ENCODE peak calls at places on chromosomes 3 and 15, in four cellular contexts. One of them, this sample, is unnamed.

GRCh38 chr3:197801801-197802504 is 10.9 kb downstream of the LRCH3 start:
- DNase-seq in IMR-90: peak; percentile 51
- DNase-seq in CD4-positive, alpha-beta memory T cell: peak; percentile 36
- DNase-seq in right atrium auricular region: no peak
- DNase-seq in this sample: no peak

GRCh38 chr3:4401441-4401840 is 65.6 kb downstream of the SUMF1 start:
- DNase-seq in right atrium auricular region: no peak
- DNase-seq in CD4-positive, alpha-beta memory T cell: no peak
- DNase-seq in IMR-90: no peak
- DNase-seq in this sample: no peak

GRCh38 chr15:52199271-52199670 is 8.1 kb upstream of the GNB5 start:
- DNase-seq in IMR-90: no peak
- DNase-seq in CD4-positive, alpha-beta memory T cell: no peak
- DNase-seq in right atrium auricular region: no peak
- DNase-seq in this sample: no peak

GRCh38 chr3:39934696-39935095 is 125.3 kb downstream of the MYRIP start:
- DNase-seq in IMR-90: no peak
- DNase-seq in right atrium auricular region: no peak
- DNase-seq in CD4-positive, alpha-beta memory T cell: no peak
- DNase-seq in this sample: no peak

GRCh38 chr3:58102976-58103447 is 94.8 kb downstream of the FLNB start:
- DNase-seq in IMR-90: no peak
- DNase-seq in CD4-positive, alpha-beta memory T cell: no peak
- DNase-seq in right atrium auricular region: no peak
- DNase-seq in this sample: peak; percentile 64

GRCh38 chr3:78091478-78092119 is 1051.7 kb downstream of the ROBO2 start:
- DNase-seq in CD4-positive, alpha-beta memory T cell: no peak
- DNase-seq in right atrium auricular region: no peak
- DNase-seq in IMR-90: no peak
- DNase-seq in this sample: no peak

GRCh38 chr3:101521251-101521701 is 8.3 kb upstream of the SENP7 start:
- DNase-seq in IMR-90: no peak
- DNase-seq in CD4-positive, alpha-beta memory T cell: peak; percentile 60
- DNase-seq in right atrium auricular region: no peak
- DNase-seq in this sample: peak; percentile 66

GRCh38 chr3:178320481-178321352 is 215.5 kb upstream of the KCNMB2 start:
- DNase-seq in CD4-positive, alpha-beta memory T cell: no peak
- DNase-seq in IMR-90: peak; percentile 83
- DNase-seq in right atrium auricular region: peak; percentile 63
- DNase-seq in this sample: peak; percentile 50

GRCh38 chr3:53137835-53138446 is 7.7 kb upstream of the RFT1 start:
- DNase-seq in CD4-positive, alpha-beta memory T cell: no peak
- DNase-seq in IMR-90: peak; percentile 50
- DNase-seq in right atrium auricular region: no peak
- DNase-seq in this sample: no peak

GRCh38 chr3:127180859-127181258 is 12.1 kb upstream of the PRR23E start:
- DNase-seq in CD4-positive, alpha-beta memory T cell: no peak
- DNase-seq in right atrium auricular region: no peak
- DNase-seq in IMR-90: no peak
- DNase-seq in this sample: no peak

GRCh38 chr3:86245360-86245759 is 745.6 kb downstream of the VGLL3 start:
- DNase-seq in IMR-90: no peak
- DNase-seq in right atrium auricular region: no peak
- DNase-seq in CD4-positive, alpha-beta memory T cell: no peak
- DNase-seq in this sample: no peak

GRCh38 chr3:141680620-141681389 is 57.3 kb upstream of the RNF7 start:
- DNase-seq in right atrium auricular region: no peak
- DNase-seq in CD4-positive, alpha-beta memory T cell: peak; percentile 5
- DNase-seq in IMR-90: peak; percentile 68
- DNase-seq in this sample: peak; percentile 36

GRCh38 chr15:23566070-23567050 is 886 bp downstream of the MKRN3 start:
- DNase-seq in CD4-positive, alpha-beta memory T cell: peak; percentile 17
- DNase-seq in right atrium auricular region: no peak
- DNase-seq in IMR-90: no peak
- DNase-seq in this sample: no peak

GRCh38 chr3:10251006-10251405 is 2.7 kb downstream of the TATDN2 start:
- DNase-seq in CD4-positive, alpha-beta memory T cell: no peak
- DNase-seq in IMR-90: no peak
- DNase-seq in right atrium auricular region: no peak
- DNase-seq in this sample: no peak

GRCh38 chr15:88834211-88834812 is 31.1 kb downstream of the ACAN start:
- DNase-seq in right atrium auricular region: peak; percentile 71
- DNase-seq in IMR-90: peak; percentile 63
- DNase-seq in CD4-positive, alpha-beta memory T cell: peak; percentile 23
- DNase-seq in this sample: no peak

GRCh38 chr3:85710490-85710889 is 751.7 kb downstream of the CADM2 start:
- DNase-seq in CD4-positive, alpha-beta memory T cell: no peak
- DNase-seq in right atrium auricular region: no peak
- DNase-seq in IMR-90: peak; percentile 29
- DNase-seq in this sample: peak; percentile 32

GRCh38 chr3:172224560-172225214 is 185.3 kb downstream of the FNDC3B start:
- DNase-seq in CD4-positive, alpha-beta memory T cell: no peak
- DNase-seq in right atrium auricular region: no peak
- DNase-seq in IMR-90: no peak
- DNase-seq in this sample: no peak

GRCh38 chr3:133114198-133114597 is 76.0 kb downstream of the TMEM108 start:
- DNase-seq in CD4-positive, alpha-beta memory T cell: no peak
- DNase-seq in IMR-90: peak; percentile 21
- DNase-seq in right atrium auricular region: no peak
- DNase-seq in this sample: no peak

GRCh38 chr15:63522143-63522531 is 17.7 kb downstream of the USP3 start:
- DNase-seq in CD4-positive, alpha-beta memory T cell: no peak
- DNase-seq in right atrium auricular region: no peak
- DNase-seq in IMR-90: no peak
- DNase-seq in this sample: peak; percentile 78

GRCh38 chr3:146111337-146111736 is 49.6 kb downstream of the PLOD2 start:
- DNase-seq in IMR-90: no peak
- DNase-seq in CD4-positive, alpha-beta memory T cell: no peak
- DNase-seq in right atrium auricular region: no peak
- DNase-seq in this sample: no peak

GRCh38 chr15:31389576-31389975 is 62.9 kb downstream of the KLF13 start:
- DNase-seq in CD4-positive, alpha-beta memory T cell: no peak
- DNase-seq in right atrium auricular region: peak; percentile 40
- DNase-seq in IMR-90: no peak
- DNase-seq in this sample: no peak
- H3K27me3 ChIP-seq in CD4-positive, alpha-beta memory T cell: no peaks in the 10 kb centered on the region
- H3K27me3 ChIP-seq in right atrium auricular region: no peaks in the 10 kb centered on the region
- H3K27me3 ChIP-seq in IMR-90: no peaks in the 10 kb centered on the region
- H3K27me3 ChIP-seq in this sample: no peaks in the 10 kb centered on the region

GRCh38 chr15:74955017-74955416 is 1.6 kb downstream of the RPP25 start:
- DNase-seq in right atrium auricular region: no peak
- DNase-seq in CD4-positive, alpha-beta memory T cell: no peak
- DNase-seq in IMR-90: no peak
- DNase-seq in this sample: no peak
- H3K27me3 ChIP-seq in right atrium auricular region: no peaks in the 10 kb centered on the region
- H3K27me3 ChIP-seq in CD4-positive, alpha-beta memory T cell: peaks cover 19% of the 10 kb centered on the region
- H3K27me3 ChIP-seq in IMR-90: peaks cover 37% of the 10 kb centered on the region
- H3K27me3 ChIP-seq in this sample: peaks cover 38% of the 10 kb centered on the region

DNA sequence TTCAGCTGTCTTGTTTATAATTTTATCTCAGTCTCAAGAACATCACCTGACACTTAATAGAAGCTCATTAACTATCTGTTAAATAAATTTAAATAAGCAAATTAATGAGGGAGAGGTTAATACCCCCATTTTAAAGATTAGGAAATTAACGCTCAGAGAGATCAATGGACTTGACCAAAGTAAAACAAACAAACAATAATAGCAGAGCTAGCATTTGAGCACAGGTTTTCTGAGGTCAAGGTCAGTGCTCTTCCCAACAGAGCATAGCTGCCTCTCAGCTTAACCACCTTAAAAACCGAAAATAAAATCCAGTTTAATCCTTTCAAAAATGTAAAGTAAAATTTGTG is 196.6 kb upstream of the BCL6 start:
- DNase-seq in right atrium auricular region: no peak
- DNase-seq in CD4-positive, alpha-beta memory T cell: no peak
- DNase-seq in IMR-90: no peak
- DNase-seq in this sample: no peak
- H3K27me3 ChIP-seq in right atrium auricular region: no peaks in the 10 kb centered on the region
- H3K27me3 ChIP-seq in CD4-positive, alpha-beta memory T cell: no peaks in the 10 kb centered on the region
- H3K27me3 ChIP-seq in IMR-90: no peaks in the 10 kb centered on the region
- H3K27me3 ChIP-seq in this sample: no peaks in the 10 kb centered on the region

GRCh38 chr3:145088917-145089316 is 1072.1 kb downstream of the PLOD2 start:
- DNase-seq in right atrium auricular region: no peak
- DNase-seq in IMR-90: no peak
- DNase-seq in CD4-positive, alpha-beta memory T cell: no peak
- DNase-seq in this sample: no peak

GRCh38 chr3:145087038-145087437 is 1073.9 kb downstream of the PLOD2 start:
- DNase-seq in IMR-90: no peak
- DNase-seq in right atrium auricular region: no peak
- DNase-seq in CD4-positive, alpha-beta memory T cell: no peak
- DNase-seq in this sample: no peak

GRCh38 chr3:145094355-145094941 is 1066.5 kb downstream of the PLOD2 start:
- DNase-seq in right atrium auricular region: no peak
- DNase-seq in CD4-positive, alpha-beta memory T cell: no peak
- DNase-seq in IMR-90: peak; percentile 54
- DNase-seq in this sample: peak; percentile 15

DNA sequence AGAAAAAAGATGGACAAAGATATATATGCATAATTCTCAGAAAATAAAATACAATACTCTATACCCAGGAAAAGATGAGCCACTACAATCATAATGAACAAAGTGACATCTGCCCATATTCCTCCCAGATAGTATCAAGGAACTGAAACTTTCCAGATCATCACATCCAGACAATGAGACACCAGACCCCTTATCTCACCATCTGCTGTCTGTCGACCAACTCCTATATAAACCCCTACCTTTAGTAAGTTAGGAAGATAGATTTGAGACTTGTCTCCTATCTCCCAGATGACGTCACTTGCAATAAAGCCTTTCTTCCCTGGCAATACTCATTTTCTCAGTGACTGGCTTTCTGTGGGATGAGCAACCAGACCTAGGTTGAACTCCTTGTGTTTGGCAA is 1071.6 kb downstream of the PLOD2 start:
- DNase-seq in IMR-90: no peak
- DNase-seq in right atrium auricular region: no peak
- DNase-seq in CD4-positive, alpha-beta memory T cell: no peak
- DNase-seq in this sample: no peak
- H3K27me3 ChIP-seq in IMR-90: no peaks in the 10 kb centered on the region
- H3K27me3 ChIP-seq in right atrium auricular region: no peaks in the 10 kb centered on the region
- H3K27me3 ChIP-seq in CD4-positive, alpha-beta memory T cell: no peaks in the 10 kb centered on the region
- H3K27me3 ChIP-seq in this sample: no peaks in the 10 kb centered on the region

GRCh38 chr3:158101330-158102218 is 4.6 kb downstream of the SHOX2 start:
- DNase-seq in right atrium auricular region: no peak
- DNase-seq in IMR-90: no peak
- DNase-seq in CD4-positive, alpha-beta memory T cell: peak; percentile 6
- DNase-seq in this sample: no peak
- H3K27me3 ChIP-seq in right atrium auricular region: peaks cover 41% of the 10 kb centered on the region
- H3K27me3 ChIP-seq in IMR-90: peaks cover 71% of the 10 kb centered on the region
- H3K27me3 ChIP-seq in CD4-positive, alpha-beta memory T cell: peaks cover 83% of the 10 kb centered on the region
- H3K27me3 ChIP-seq in this sample: peaks cover 98% of the 10 kb centered on the region

GRCh38 chr3:184538600-184539431 is 22.8 kb upstream of the EPHB3 start:
- DNase-seq in IMR-90: no peak
- DNase-seq in right atrium auricular region: peak; percentile 44
- DNase-seq in CD4-positive, alpha-beta memory T cell: no peak
- DNase-seq in this sample: no peak
- H3K27me3 ChIP-seq in IMR-90: peaks cover 51% of the 10 kb centered on the region
- H3K27me3 ChIP-seq in right atrium auricular region: peaks cover 4% of the 10 kb centered on the region
- H3K27me3 ChIP-seq in CD4-positive, alpha-beta memory T cell: peaks cover 5% of the 10 kb centered on the region
- H3K27me3 ChIP-seq in this sample: peaks cover 18% of the 10 kb centered on the region

GRCh38 chr3:122263974-122264588 is 61.0 kb upstream of the CSTA start:
- DNase-seq in IMR-90: no peak
- DNase-seq in right atrium auricular region: no peak
- DNase-seq in CD4-positive, alpha-beta memory T cell: no peak
- DNase-seq in this sample: no peak

GRCh38 chr3:122258757-122259371 is 66.2 kb upstream of the CSTA start:
- DNase-seq in right atrium auricular region: peak; percentile 74
- DNase-seq in CD4-positive, alpha-beta memory T cell: peak; percentile 25
- DNase-seq in IMR-90: peak; percentile 56
- DNase-seq in this sample: peak; percentile 18

GRCh38 chr3:122263058-122263457 is 62.0 kb upstream of the CSTA start:
- DNase-seq in IMR-90: no peak
- DNase-seq in right atrium auricular region: no peak
- DNase-seq in CD4-positive, alpha-beta memory T cell: no peak
- DNase-seq in this sample: no peak

GRCh38 chr3:122257951-122258350 is 67.1 kb upstream of the CSTA start:
- DNase-seq in IMR-90: no peak
- DNase-seq in CD4-positive, alpha-beta memory T cell: no peak
- DNase-seq in right atrium auricular region: no peak
- DNase-seq in this sample: no peak

GRCh38 chr3:122260206-122260605 is 64.8 kb upstream of the CSTA start:
- DNase-seq in IMR-90: no peak
- DNase-seq in CD4-positive, alpha-beta memory T cell: no peak
- DNase-seq in right atrium auricular region: no peak
- DNase-seq in this sample: no peak
- H3K27me3 ChIP-seq in IMR-90: peaks cover 19% of the 10 kb centered on the region
- H3K27me3 ChIP-seq in CD4-positive, alpha-beta memory T cell: no peaks in the 10 kb centered on the region
- H3K27me3 ChIP-seq in right atrium auricular region: no peaks in the 10 kb centered on the region
- H3K27me3 ChIP-seq in this sample: peaks cover 7% of the 10 kb centered on the region

GRCh38 chr15:74725845-74726773 is 781 bp upstream of the CYP1A1 start:
- DNase-seq in right atrium auricular region: no peak
- DNase-seq in CD4-positive, alpha-beta memory T cell: peak; percentile 49
- DNase-seq in IMR-90: no peak
- DNase-seq in this sample: no peak
- H3K27me3 ChIP-seq in right atrium auricular region: no peaks in the 10 kb centered on the region
- H3K27me3 ChIP-seq in CD4-positive, alpha-beta memory T cell: no peaks in the 10 kb centered on the region
- H3K27me3 ChIP-seq in IMR-90: peaks cover 71% of the 10 kb centered on the region
- H3K27me3 ChIP-seq in this sample: peaks cover 49% of the 10 kb centered on the region

This sample was measured in foreskin keratinocyte.